ENCODE peak calls at places on chromosomes 6 and 20, in five cellular contexts. H is OCI-M1, W is HEK293T, Q is HFF-Myc, M is NCI-H1105 treated with DMSO at 0.1 percent for 48 hours. L is an unnamed sample.

GRCh38 chr6:44531447-44532015 is 144.0 kb downstream of the CDC5L start:
- DNase-seq in H (no peak), W (no peak), Q (no peak), M (no peak), L (no peak)

GRCh38 chr6:30463651-30464618 is 25.4 kb upstream of the HLA-E start:
- DNase-seq in H (peak), W (no peak), Q (no peak), M (no peak), L (no peak)

GRCh38 chr6:143784316-143784715 is 58.8 kb upstream of the LTV1 start:
- DNase-seq in H (no peak), W (no peak), Q (no peak), M (no peak), L (no peak)

GRCh38 chr20:12942123-12942522 is 66.6 kb upstream of the SPTLC3 start:
- DNase-seq in H (no peak), W (no peak), Q (no peak), M (no peak), L (no peak)

GRCh38 chr6:37724530-37725220 is 27.0 kb upstream of the MDGA1 start:
- DNase-seq in H (no peak), W (no peak), Q (no peak), M (no peak), L (no peak)

GRCh38 chr20:48286571-48287551 is 501.6 kb upstream of the SULF2 start:
- DNase-seq in H (no peak), W (no peak), Q (no peak), M (no peak), L (no peak)

GRCh38 chr20:64037498-64038213 is 1.7 kb downstream of the C20orf204 start:
- DNase-seq in H (no peak), W (no peak), Q (no peak), M (peak), L (no peak)

GRCh38 chr6:53827485-53827884 is 32.7 kb downstream of the LRRC1 start:
- DNase-seq in H (no peak), W (no peak), Q (no peak), M (no peak), L (no peak)

GRCh38 chr6:44353336-44353735 is 10.9 kb downstream of the SPATS1 start:
- DNase-seq in H (no peak), W (no peak), Q (no peak), M (no peak), L (no peak)

GRCh38 chr20:50799890-50800550 is 5.2 kb downstream of the BCAS4 start:
- DNase-seq in H (no peak), W (no peak), Q (no peak), M (no peak), L (no peak)

GRCh38 chr6:138287144-138287955 is 69.1 kb upstream of the PBOV1 start:
- DNase-seq in H (peak), W (peak), Q (no peak), M (peak), L (no peak)

GRCh38 chr6:11814116-11814515 is 35.5 kb upstream of the ADTRP start:
- DNase-seq in H (no peak), W (no peak), Q (no peak), M (no peak), L (no peak)

GRCh38 chr6:4320860-4321259 is 185.5 kb upstream of the ECI2 start:
- DNase-seq in H (no peak), W (peak), Q (peak), M (peak), L (peak)

GRCh38 chr6:130778946-130779657 is 48.1 kb upstream of the SMLR1 start:
- DNase-seq in H (peak), W (no peak), Q (peak), M (no peak), L (no peak)

GRCh38 chr6:138007014-138007472 is 100.2 kb downstream of the PERP start:
- DNase-seq in H (peak), W (peak), Q (no peak), M (peak), L (no peak)

GRCh38 chr6:97705568-97705967 is 422.6 kb upstream of the MMS22L start:
- DNase-seq in H (peak), W (peak), Q (no peak), M (peak), L (no peak)

GRCh38 chr6:156771761-156772160 is 5.4 kb upstream of the ARID1B start:
- DNase-seq in H (no peak), W (no peak), Q (no peak), M (no peak), L (no peak)

GRCh38 chr6:158457616-158458278 is 102.1 kb upstream of the TMEM181 start:
- DNase-seq in H (no peak), W (no peak), Q (no peak), M (no peak), L (no peak)

GRCh38 chr6:44192428-44193041 is 24.2 kb upstream of the MYMX start:
- DNase-seq in H (no peak), W (no peak), Q (no peak), M (no peak), L (no peak)

GRCh38 chr6:85401186-85402062 is 48.5 kb upstream of the NT5E start:
- DNase-seq in H (no peak), W (no peak), Q (no peak), M (no peak), L (no peak)

GRCh38 chr6:40962241-40962640 is 76.8 kb downstream of the UNC5CL start:
- DNase-seq in H (peak), W (no peak), Q (peak), M (no peak), L (no peak)

GRCh38 chr20:63226020-63226943 is 9.4 kb upstream of the BIRC7 start:
- DNase-seq in H (no peak), W (no peak), Q (no peak), M (no peak), L (no peak)

GRCh38 chr6:97440590-97441176 is 157.7 kb upstream of the MMS22L start:
- DNase-seq in H (peak), W (peak), Q (no peak), M (peak), L (no peak)

GRCh38 chr6:26576929-26577719 is 19.6 kb upstream of the ABT1 start:
- DNase-seq in H (peak), W (no peak), Q (peak), M (no peak), L (no peak)

GRCh38 chr6:48610846-48611245 is 499.8 kb upstream of the PTCHD4 start:
- DNase-seq in H (peak), W (no peak), Q (no peak), M (no peak), L (no peak)

GRCh38 chr6:4872841-4873240 is 96.6 kb downstream of the CDYL start:
- DNase-seq in H (no peak), W (no peak), Q (no peak), M (no peak), L (no peak)

GRCh38 chr6:43791752-43792422 is 21.9 kb downstream of the VEGFA start:
- DNase-seq in H (no peak), W (no peak), Q (no peak), M (no peak), L (no peak)

GRCh38 chr6:33781105-33781975 is 7.6 kb downstream of the LEMD2 start:
- DNase-seq in H (no peak), W (no peak), Q (no peak), M (no peak), L (no peak)

GRCh38 chr6:30260036-30260504 is 46.9 kb upstream of the TRIM26 start:
- DNase-seq in H (no peak), W (no peak), Q (no peak), M (no peak), L (no peak)

GRCh38 chr6:42010185-42010872 is 40.0 kb upstream of the TAF8 start:
- DNase-seq in H (peak), W (no peak), Q (no peak), M (no peak), L (no peak)

GRCh38 chr6:37668251-37668650 is 29.4 kb downstream of the MDGA1 start:
- DNase-seq in H (no peak), W (no peak), Q (no peak), M (no peak), L (no peak)

GRCh38 chr6:110214338-110214737 is 34.1 kb downstream of the CDC40 start:
- DNase-seq in H (no peak), W (no peak), Q (no peak), M (no peak), L (no peak)

GRCh38 chr6:159806021-159806458 is 6.0 kb downstream of the PNLDC1 start:
- DNase-seq in H (peak), W (no peak), Q (no peak), M (no peak), L (no peak)

GRCh38 chr6:169253745-169254238 is at the start of gene THBS2:
- DNase-seq in H (no peak), W (no peak), Q (peak), M (no peak), L (no peak)